ENCODE peak calls at places on chromosomes 6 and 20, in five cellular contexts. U is stimulated activated CD4-positive, alpha-beta T cell treated with anti-CD3 and anti-CD28 coated beads, Interleukin-4, amount 100 ng/mL, for 4 hours; E is MCF 10A; J is HT-29; A is NCI-H510A treated with DMSO at 0.1 percent for 48 hours. X is an unnamed sample.

GRCh38 chr20:62470003-62470402 is 5.8 kb downstream of the GATA5 start:
- DNase-seq in E (no peak), A (no peak), U (no peak), J (no peak), X (no peak)

GRCh38 chr6:14625173-14625895 is 507.8 kb downstream of the CD83 start:
- DNase-seq in U (no peak), J (no peak), E (no peak), A (no peak), X (no peak)

GRCh38 chr6:166097914-166098522 is 69.6 kb downstream of the TBXT start:
- DNase-seq in J (peak), U (peak), A (peak), E (no peak), X (peak)

GRCh38 chr6:75557068-75557467 is 44.6 kb upstream of the SENP6 start:
- DNase-seq in E (no peak), U (no peak), A (no peak), J (no peak), X (no peak)

GRCh38 chr20:36744764-36745191 is 1.1 kb downstream of the NDRG3 start:
- DNase-seq in E (peak), U (no peak), A (no peak), J (no peak), X (no peak)

GRCh38 chr6:22147983-22148797 is 148.6 kb downstream of the PRL start:
- DNase-seq in A (peak), E (peak), U (no peak), J (peak), X (peak)

GRCh38 chr6:69768664-69769063 is 28.1 kb downstream of the LMBRD1 start:
- DNase-seq in E (no peak), J (no peak), A (no peak), U (no peak), X (no peak)

GRCh38 chr6:30071081-30071818 is 4.3 kb downstream of the PPP1R11 start:
- DNase-seq in J (no peak), E (no peak), A (no peak), U (no peak), X (no peak)

GRCh38 chr6:149938571-149939462 is 3.0 kb upstream of the ULBP2 start:
- DNase-seq in J (peak), E (no peak), U (no peak), A (peak), X (no peak)

GRCh38 chr20:62469352-62469751 is 6.4 kb downstream of the GATA5 start:
- DNase-seq in J (no peak), A (no peak), U (no peak), E (no peak), X (no peak)

GRCh38 chr6:168916576-168917207 is 337.0 kb downstream of the THBS2 start:
- DNase-seq in E (no peak), U (no peak), A (no peak), J (no peak), X (no peak)

GRCh38 chr6:150004101-150004782 is 21.1 kb downstream of the RAET1L start:
- DNase-seq in J (no peak), E (no peak), U (no peak), A (peak), X (peak)

GRCh38 chr6:167124753-167125152 is 1.9 kb downstream of the CCR6 start:
- DNase-seq in E (no peak), U (no peak), A (no peak), J (no peak), X (no peak)

X was measured in mucosa of descending colon.